ENCODE peak calls at places on chromosome 15, in six cellular contexts. H is cardiac muscle cell; C is Caco-2; F is ovary; Z is CD8-positive, alpha-beta memory T cell; X is psoas muscle. A is an unnamed sample.

GRCh38 chr15:65762914-65763787 is 28.9 kb downstream of the DENND4A start:
- DNase-seq in Z (no peak), F (no peak), H (no peak), X (no peak), C (no peak), A (no peak)

GRCh38 chr15:65286069-65286703 is 497 bp downstream of the PARP16 start:
- DNase-seq in Z (no peak), H (peak; percentile 75), X (no peak), F (peak; percentile 45), C (no peak), A (no peak)

GRCh38 chr15:66872394-66872793 is 170.4 kb downstream of the SMAD6 start:
- DNase-seq in X (no peak), Z (no peak), F (no peak), H (no peak), C (no peak), A (no peak)

GRCh38 chr15:89898628-89899302 is 5.0 kb upstream of the AP3S2 start:
- DNase-seq in C (peak; percentile 82), Z (no peak), X (peak; percentile 30), F (no peak), H (peak; percentile 46), A (no peak)

GRCh38 chr15:77064539-77065308 is 6.2 kb downstream of the TSPAN3 start:
- DNase-seq in Z (no peak), F (no peak), H (no peak), X (no peak), C (no peak), A (no peak)

GRCh38 chr15:79834496-79834895 is 62.3 kb downstream of the MTHFS start:
- DNase-seq in Z (no peak), H (peak; percentile 96), X (no peak), C (no peak), F (no peak), A (no peak)

GRCh38 chr15:99755692-99756409 is 22.6 kb upstream of the LYSMD4 start:
- DNase-seq in H (peak; percentile 82), C (peak; percentile 44), X (peak; percentile 35), Z (no peak), F (peak; percentile 51), A (no peak)

GRCh38 chr15:90153658-90154057 is 47.5 kb upstream of the SEMA4B start:
- DNase-seq in H (no peak), X (no peak), Z (no peak), C (no peak), F (no peak), A (no peak)

GRCh38 chr15:57165992-57166391 is 210.3 kb upstream of the CGNL1 start:
- DNase-seq in F (no peak), H (no peak), Z (no peak), X (no peak), C (no peak), A (no peak)

GRCh38 chr15:57169643-57170042 is 206.7 kb upstream of the CGNL1 start:
- DNase-seq in X (no peak), Z (no peak), F (no peak), C (no peak), H (no peak), A (no peak)

GRCh38 chr15:57167821-57168395 is 208.4 kb upstream of the CGNL1 start:
- DNase-seq in H (no peak), F (no peak), Z (no peak), X (no peak), C (no peak), A (no peak)

GRCh38 chr15:57172925-57173324 is 203.4 kb upstream of the CGNL1 start:
- DNase-seq in F (no peak), X (no peak), C (no peak), H (no peak), Z (no peak), A (no peak)

DNA sequence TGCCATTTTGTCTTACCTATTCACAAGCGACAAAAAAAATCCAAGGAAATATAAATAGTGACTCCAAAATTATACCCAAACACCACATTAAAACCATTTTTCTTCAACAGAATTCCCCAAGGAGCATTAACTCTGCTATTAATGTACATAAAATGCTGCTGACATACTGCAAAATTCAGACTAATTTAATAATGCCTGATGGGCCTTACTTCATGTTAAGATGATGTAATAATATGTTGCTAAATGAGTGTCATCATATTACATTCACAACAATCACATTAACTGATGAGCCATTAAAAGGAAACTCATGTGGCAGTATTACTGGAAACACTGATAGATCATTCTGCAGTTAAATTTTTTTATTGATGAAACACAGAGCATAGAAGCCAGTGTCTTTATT is 204.9 kb upstream of the CGNL1 start:
- DNase-seq in H (no peak), Z (no peak), F (no peak), C (no peak), X (no peak), A (no peak)
- H3K4me3 ChIP-seq in H (no peak overlapping the region), Z (no peak overlapping the region), F (no peak overlapping the region), C (no peak overlapping the region), X (no peak overlapping the region), A (no peak overlapping the region)

GRCh38 chr15:96331141-96331941 is 841 bp downstream of the NR2F2 start:
- DNase-seq in F (peak; percentile 42), X (peak; percentile 51), C (no peak), H (no peak), Z (no peak), A (peak; percentile 77)

GRCh38 chr15:96331942-96332853 is 1.7 kb downstream of the NR2F2 start:
- DNase-seq in H (peak; percentile 56), F (peak; percentile 43), Z (no peak), C (no peak), X (peak; percentile 67), A (peak; percentile 79)

GRCh38 chr15:96329403-96329981 is 1.0 kb upstream of the NR2F2 start:
- DNase-seq in Z (no peak), X (no peak), H (no peak), F (peak; percentile 42), C (no peak), A (no peak)

GRCh38 chr15:96330064-96330449 is 443 bp upstream of the NR2F2 start:
- DNase-seq in C (peak; percentile 86), H (no peak), Z (no peak), F (peak; percentile 83), X (no peak), A (peak; percentile 91)

DNA sequence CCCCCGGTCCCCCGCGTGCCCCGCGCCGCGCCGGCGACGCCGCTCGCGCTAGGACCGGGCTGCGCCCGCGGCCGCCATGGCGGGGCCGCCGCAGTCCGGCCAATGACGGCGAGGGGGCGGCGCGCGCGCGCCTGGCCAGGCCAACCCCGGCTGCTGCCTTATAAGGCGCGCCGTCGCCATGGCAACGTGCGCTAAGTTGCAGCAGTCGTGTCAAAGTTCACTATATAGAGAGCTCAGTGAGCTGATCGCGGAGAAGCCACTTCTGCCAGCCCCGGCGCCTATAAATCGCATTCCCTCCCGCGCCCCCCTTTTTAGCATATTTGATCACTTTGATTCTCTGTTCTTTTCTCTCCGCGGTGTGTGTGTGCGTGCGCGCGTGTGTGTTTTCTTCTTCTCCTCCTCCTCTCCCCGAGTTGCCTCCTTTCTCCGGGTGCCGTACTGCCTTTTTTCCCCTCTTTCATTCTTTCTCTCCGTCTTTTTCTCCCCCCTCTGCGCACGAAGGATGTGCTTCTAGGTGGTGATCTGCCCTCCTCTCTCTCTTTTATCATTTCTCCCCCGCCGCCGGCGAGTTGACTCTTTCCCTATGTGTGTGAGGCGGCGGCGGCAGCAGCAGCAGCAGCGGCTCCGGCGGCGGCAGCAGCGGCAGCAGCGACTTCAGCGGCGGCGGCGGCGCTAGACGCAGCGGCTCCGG is at the start of gene NR2F2:
- DNase-seq in F (peak; percentile 98), X (peak; percentile 96), C (peak; percentile 97), H (peak; percentile 98), Z (peak; percentile 23), A (peak; percentile 97)
- H3K27me3 ChIP-seq in F (no peaks in the 10 kb centered on the region), X (no peaks in the 10 kb centered on the region), C (no peaks in the 10 kb centered on the region), H (peaks cover 90% of the 10 kb centered on the region), Z (peaks cover 63% of the 10 kb centered on the region), A (no peaks in the 10 kb centered on the region)

GRCh38 chr15:71595846-71596553 is 214.4 kb upstream of the NR2E3 start:
- DNase-seq in Z (no peak), F (no peak), X (no peak), C (no peak), H (no peak), A (no peak)

GRCh38 chr15:71599404-71600225 is 210.7 kb upstream of the NR2E3 start:
- DNase-seq in H (peak; percentile 70), F (peak; percentile 20), X (no peak), Z (no peak), C (no peak), A (no peak)

GRCh38 chr15:71600237-71600636 is 210.1 kb upstream of the NR2E3 start:
- DNase-seq in C (no peak), H (no peak), X (no peak), F (no peak), Z (no peak), A (no peak)

GRCh38 chr15:71598741-71599140 is 211.6 kb upstream of the NR2E3 start:
- DNase-seq in F (no peak), H (no peak), Z (no peak), X (no peak), C (no peak), A (no peak)

DNA sequence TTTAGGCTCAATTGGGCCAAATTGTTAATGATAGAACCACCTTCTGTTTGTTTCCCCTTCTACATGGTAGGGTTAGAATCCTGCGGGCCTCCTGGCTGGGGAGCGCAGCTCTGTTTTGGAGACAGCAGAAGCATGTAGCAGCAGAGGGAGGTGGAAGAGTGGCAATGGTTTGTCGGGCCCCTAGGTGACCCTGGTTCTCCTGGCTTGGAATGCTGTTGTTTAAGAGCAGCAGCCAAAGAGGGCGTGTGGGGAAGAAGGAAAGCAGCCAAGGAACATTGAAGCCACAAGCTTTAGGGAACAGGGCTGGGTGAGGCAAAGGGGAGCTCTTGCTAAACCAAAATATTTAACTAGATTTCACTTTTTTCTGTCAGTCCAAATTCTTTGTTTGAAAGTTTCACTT is 213.7 kb upstream of the NR2E3 start:
- DNase-seq in H (peak; percentile 16), C (no peak), X (peak; percentile 22), Z (no peak), F (peak; percentile 31), A (peak; percentile 61)
- H3K4me1 ChIP-seq in H (peaks cover 18% of the 10 kb centered on the region), C (peaks cover 31% of the 10 kb centered on the region), X (peaks cover 10% of the 10 kb centered on the region), Z (no peaks in the 10 kb centered on the region), F (peaks cover 5% of the 10 kb centered on the region), A (peaks cover 4% of the 10 kb centered on the region)

GRCh38 chr15:38534691-38535090 is 29.9 kb downstream of the RASGRP1 start:
- DNase-seq in F (no peak), C (no peak), H (no peak), Z (no peak), X (no peak), A (no peak)

GRCh38 chr15:38535451-38536200 is 29.0 kb downstream of the RASGRP1 start:
- DNase-seq in C (no peak), X (peak; percentile 21), H (no peak), Z (no peak), F (no peak), A (no peak)

GRCh38 chr15:38532728-38533127 is 31.9 kb downstream of the RASGRP1 start:
- DNase-seq in H (no peak), X (no peak), Z (no peak), F (no peak), C (no peak), A (no peak)

GRCh38 chr15:38533416-38533915 is 31.1 kb downstream of the RASGRP1 start:
- DNase-seq in Z (no peak), H (no peak), X (no peak), C (no peak), F (no peak), A (no peak)

GRCh38 chr15:38533926-38534325 is 30.7 kb downstream of the RASGRP1 start:
- DNase-seq in F (no peak), Z (no peak), H (no peak), C (no peak), X (no peak), A (no peak)
- H3K4me3 ChIP-seq in F (no peak overlapping the region), Z (no peak overlapping the region), H (no peak overlapping the region), C (no peak overlapping the region), X (no peak overlapping the region), A (no peak overlapping the region)